ENCODE peak calls at places on chromosome 14, in four cellular contexts. K, X, P and I are unnamed samples.

GRCh38 chr14:96309907-96310330 is 53.2 kb downstream of the ATG2B start:
- DNase-seq in K (no peak), X (no peak), P (no peak), I (no peak)

GRCh38 chr14:52835122-52835903 is 43.9 kb upstream of the GNPNAT1 start:
- DNase-seq in K (peak), X (peak), P (peak), I (peak)

GRCh38 chr14:99224948-99225347 is 47.0 kb downstream of the BCL11B start:
- DNase-seq in K (no peak), X (no peak), P (no peak), I (no peak)

GRCh38 chr14:70585221-70585620 is 15.2 kb downstream of the MED6 start:
- DNase-seq in K (no peak), X (peak), P (no peak), I (peak)

GRCh38 chr14:70080081-70080480 is 108.7 kb downstream of the SLC8A3 start:
- DNase-seq in K (no peak), X (no peak), P (no peak), I (no peak)

GRCh38 chr14:97866186-97866585 is 1069.0 kb downstream of the VRK1 start:
- DNase-seq in K (no peak), X (no peak), P (no peak), I (no peak)

GRCh38 chr14:92297818-92298595 is 25.0 kb upstream of the SLC24A4 start:
- DNase-seq in K (no peak), X (no peak), P (no peak), I (no peak)

GRCh38 chr14:65229431-65230286 is 127.3 kb upstream of the MAX start:
- DNase-seq in K (peak), X (peak), P (peak), I (peak)

GRCh38 chr14:73740921-73741326 is 26.7 kb upstream of the PNMA1 start:
- DNase-seq in K (no peak), X (no peak), P (peak), I (no peak)

GRCh38 chr14:55514819-55515470 is 65.1 kb upstream of the KTN1 start:
- DNase-seq in K (no peak), X (no peak), P (no peak), I (no peak)

GRCh38 chr14:73502017-73502619 is 11.4 kb downstream of the RIOX1 start:
- DNase-seq in K (no peak), X (no peak), P (no peak), I (no peak)

GRCh38 chr14:99685061-99685995 is 1.2 kb downstream of the CYP46A1 start:
- DNase-seq in K (no peak), X (no peak), P (no peak), I (no peak)

GRCh38 chr14:73059326-73059725 is 992 bp downstream of the RBM25 start:
- DNase-seq in K (peak), X (peak), P (peak), I (peak)

GRCh38 chr14:106838991-106839769 is 1312.8 kb downstream of the TMEM121 start:
- DNase-seq in K (no peak), X (no peak), P (no peak), I (no peak)

GRCh38 chr14:30015471-30015870 is 87.8 kb upstream of the PRKD1 start:
- DNase-seq in K (no peak), X (no peak), P (no peak), I (no peak)

GRCh38 chr14:28119849-28120248 is 646.7 kb upstream of the FOXG1 start:
- DNase-seq in K (no peak), X (no peak), P (no peak), I (no peak)

GRCh38 chr14:71320734-71321555 is 413.7 kb downstream of the PCNX1 start:
- DNase-seq in K (peak), X (peak), P (peak), I (peak)

GRCh38 chr14:52338282-52338681 is 24.2 kb downstream of the PTGER2 start:
- DNase-seq in K (no peak), X (no peak), P (no peak), I (peak)

GRCh38 chr14:38357557-38357956 is 101.7 kb upstream of the CLEC14A start:
- DNase-seq in K (no peak), X (no peak), P (no peak), I (no peak)

GRCh38 chr14:58783801-58784511 is 146.2 kb downstream of the DACT1 start:
- DNase-seq in K (no peak), X (peak), P (no peak), I (no peak)

GRCh38 chr14:75003250-75004027 is 718 bp downstream of the EIF2B2 start:
- DNase-seq in K (no peak), X (no peak), P (no peak), I (peak)

GRCh38 chr14:100533647-100534485 is 53.4 kb downstream of the BEGAIN start:
- DNase-seq in K (no peak), X (no peak), P (no peak), I (no peak)